ENCODE peak calls at places on chromosomes 6 and 20, in four cellular contexts. One of them, this sample, is unnamed.

GRCh38 chr6:6635869-6636268 is 47.3 kb downstream of the LY86 start:
- DNase-seq in GM13977: no peak
- DNase-seq in fibroblast of lung: no peak
- DNase-seq in heart right ventricle: no peak
- DNase-seq in this sample: no peak

GRCh38 chr6:114342086-114342825 is 567 bp downstream of the HS3ST5 start:
- DNase-seq in GM13977: peak
- DNase-seq in fibroblast of lung: peak
- DNase-seq in heart right ventricle: peak
- DNase-seq in this sample: peak

GRCh38 chr6:31125162-31125561 is 4.9 kb upstream of the CDSN start:
- DNase-seq in GM13977: no peak
- DNase-seq in fibroblast of lung: peak
- DNase-seq in heart right ventricle: peak
- DNase-seq in this sample: no peak

GRCh38 chr6:90160013-90160412 is 136.6 kb downstream of the BACH2 start:
- DNase-seq in GM13977: no peak
- DNase-seq in fibroblast of lung: no peak
- DNase-seq in heart right ventricle: no peak
- DNase-seq in this sample: no peak

GRCh38 chr6:117432273-117432672 is 6.5 kb upstream of the ROS1 start:
- DNase-seq in GM13977: no peak
- DNase-seq in fibroblast of lung: no peak
- DNase-seq in heart right ventricle: no peak
- DNase-seq in this sample: no peak

GRCh38 chr6:126873351-126873750 is 245.1 kb upstream of the RSPO3 start:
- DNase-seq in GM13977: no peak
- DNase-seq in fibroblast of lung: no peak
- DNase-seq in heart right ventricle: no peak
- DNase-seq in this sample: no peak

GRCh38 chr6:52390361-52390727 is 28.4 kb downstream of the PAQR8 start:
- DNase-seq in GM13977: peak
- DNase-seq in fibroblast of lung: peak
- DNase-seq in heart right ventricle: no peak
- DNase-seq in this sample: no peak

GRCh38 chr20:57698867-57699275 is 10.9 kb downstream of the PMEPA1 start:
- DNase-seq in GM13977: no peak
- DNase-seq in fibroblast of lung: no peak
- DNase-seq in heart right ventricle: no peak
- DNase-seq in this sample: no peak

GRCh38 chr20:17969276-17969883 is 562 bp downstream of the MGME1 start:
- DNase-seq in GM13977: no peak
- DNase-seq in fibroblast of lung: no peak
- DNase-seq in heart right ventricle: no peak
- DNase-seq in this sample: no peak

GRCh38 chr6:143262037-143262436 is 188.5 kb downstream of the ADAT2 start:
- DNase-seq in GM13977: no peak
- DNase-seq in fibroblast of lung: no peak
- DNase-seq in heart right ventricle: no peak
- DNase-seq in this sample: no peak

GRCh38 chr6:89281779-89282246 is 33.3 kb downstream of the GABRR2 start:
- DNase-seq in GM13977: peak
- DNase-seq in fibroblast of lung: peak
- DNase-seq in heart right ventricle: no peak
- DNase-seq in this sample: no peak

GRCh38 chr6:44563397-44563796 is 175.9 kb downstream of the CDC5L start:
- DNase-seq in GM13977: no peak
- DNase-seq in fibroblast of lung: peak
- DNase-seq in heart right ventricle: no peak
- DNase-seq in this sample: no peak

GRCh38 chr6:42279966-42280629 is 62.4 kb upstream of the MRPS10 start:
- DNase-seq in GM13977: no peak
- DNase-seq in fibroblast of lung: peak
- DNase-seq in heart right ventricle: peak
- DNase-seq in this sample: no peak

GRCh38 chr6:157432231-157432630 is 51.2 kb downstream of the ZDHHC14 start:
- DNase-seq in GM13977: no peak
- DNase-seq in fibroblast of lung: no peak
- DNase-seq in heart right ventricle: no peak
- DNase-seq in this sample: no peak

GRCh38 chr6:169966312-169967181 is 215.1 kb downstream of the ERMARD start:
- DNase-seq in GM13977: no peak
- DNase-seq in fibroblast of lung: no peak
- DNase-seq in heart right ventricle: no peak
- DNase-seq in this sample: no peak

GRCh38 chr6:102717737-102718427 is 1324.4 kb downstream of the GRIK2 start:
- DNase-seq in GM13977: no peak
- DNase-seq in fibroblast of lung: no peak
- DNase-seq in heart right ventricle: no peak
- DNase-seq in this sample: no peak

GRCh38 chr6:20906938-20907337 is 372.7 kb downstream of the CDKAL1 start:
- DNase-seq in GM13977: no peak
- DNase-seq in fibroblast of lung: peak
- DNase-seq in heart right ventricle: no peak
- DNase-seq in this sample: no peak

GRCh38 chr6:33061987-33062386 is 11.5 kb downstream of the HLA-DPA1 start:
- DNase-seq in GM13977: peak
- DNase-seq in fibroblast of lung: no peak
- DNase-seq in heart right ventricle: no peak
- DNase-seq in this sample: no peak

GRCh38 chr20:45339084-45339483 is 9.1 kb downstream of the SDC4 start:
- DNase-seq in GM13977: no peak
- DNase-seq in fibroblast of lung: no peak
- DNase-seq in heart right ventricle: no peak
- DNase-seq in this sample: no peak

GRCh38 chr20:4170621-4171537 is 155.5 kb upstream of the RNF24 start:
- DNase-seq in GM13977: no peak
- DNase-seq in fibroblast of lung: no peak
- DNase-seq in heart right ventricle: no peak
- DNase-seq in this sample: no peak

GRCh38 chr6:136201735-136202134 is 48.4 kb downstream of the MTFR2 start:
- DNase-seq in GM13977: no peak
- DNase-seq in fibroblast of lung: no peak
- DNase-seq in heart right ventricle: no peak
- DNase-seq in this sample: no peak
- TF ChIP-seq CTCF in GM13977: no peak
- TF ChIP-seq CTCF in fibroblast of lung: no peak
- TF ChIP-seq CTCF in heart right ventricle: no peak
- TF ChIP-seq CTCF in this sample: no peak

DNA sequence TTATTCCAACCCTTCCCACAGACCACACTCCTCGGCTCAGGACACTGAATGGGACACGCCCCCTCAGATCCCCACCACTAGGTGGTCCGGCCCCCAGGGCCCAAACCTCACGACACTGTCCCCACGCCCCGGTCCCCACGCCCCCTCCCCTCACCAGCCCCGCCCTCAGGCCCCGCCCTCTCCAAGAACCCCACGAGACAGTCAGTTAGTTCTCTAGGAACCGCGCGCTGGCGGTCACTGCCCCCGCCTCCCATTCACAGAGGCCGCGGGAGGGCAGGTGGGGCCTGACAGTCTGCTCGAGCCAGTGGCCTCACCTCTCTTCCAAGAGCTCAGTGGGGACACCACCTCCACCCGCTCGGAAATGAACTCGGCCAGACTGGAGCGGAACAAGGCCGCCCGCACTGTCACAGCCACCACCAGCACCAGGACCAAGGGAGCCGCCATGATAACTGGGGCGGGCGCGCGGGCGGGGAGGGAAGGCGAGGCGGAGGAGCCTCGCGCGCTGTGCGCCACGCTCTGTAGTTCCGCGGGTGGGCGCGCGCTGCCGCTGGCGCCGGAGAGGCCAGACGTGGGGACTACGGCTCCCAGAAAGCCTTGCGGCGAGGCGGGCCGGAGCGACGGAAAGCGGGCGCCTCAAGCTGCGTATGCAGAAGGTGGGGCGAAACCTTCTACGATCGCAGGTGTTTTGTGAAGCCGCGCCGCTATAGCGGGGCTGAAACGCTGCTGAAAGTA is at the start of gene PIGU:
- DNase-seq in GM13977: peak
- DNase-seq in fibroblast of lung: peak
- DNase-seq in heart right ventricle: peak
- DNase-seq in this sample: peak
- TF ChIP-seq CTCF in GM13977: no peak
- TF ChIP-seq CTCF in fibroblast of lung: no peak
- TF ChIP-seq CTCF in heart right ventricle: peak
- TF ChIP-seq CTCF in this sample: peak

GRCh38 chr20:25486377-25486776 is 78.9 kb downstream of the GINS1 start:
- DNase-seq in GM13977: no peak
- DNase-seq in fibroblast of lung: peak
- DNase-seq in heart right ventricle: no peak
- DNase-seq in this sample: no peak
- TF ChIP-seq CTCF in GM13977: no peak
- TF ChIP-seq CTCF in fibroblast of lung: no peak
- TF ChIP-seq CTCF in heart right ventricle: no peak
- TF ChIP-seq CTCF in this sample: no peak

DNA sequence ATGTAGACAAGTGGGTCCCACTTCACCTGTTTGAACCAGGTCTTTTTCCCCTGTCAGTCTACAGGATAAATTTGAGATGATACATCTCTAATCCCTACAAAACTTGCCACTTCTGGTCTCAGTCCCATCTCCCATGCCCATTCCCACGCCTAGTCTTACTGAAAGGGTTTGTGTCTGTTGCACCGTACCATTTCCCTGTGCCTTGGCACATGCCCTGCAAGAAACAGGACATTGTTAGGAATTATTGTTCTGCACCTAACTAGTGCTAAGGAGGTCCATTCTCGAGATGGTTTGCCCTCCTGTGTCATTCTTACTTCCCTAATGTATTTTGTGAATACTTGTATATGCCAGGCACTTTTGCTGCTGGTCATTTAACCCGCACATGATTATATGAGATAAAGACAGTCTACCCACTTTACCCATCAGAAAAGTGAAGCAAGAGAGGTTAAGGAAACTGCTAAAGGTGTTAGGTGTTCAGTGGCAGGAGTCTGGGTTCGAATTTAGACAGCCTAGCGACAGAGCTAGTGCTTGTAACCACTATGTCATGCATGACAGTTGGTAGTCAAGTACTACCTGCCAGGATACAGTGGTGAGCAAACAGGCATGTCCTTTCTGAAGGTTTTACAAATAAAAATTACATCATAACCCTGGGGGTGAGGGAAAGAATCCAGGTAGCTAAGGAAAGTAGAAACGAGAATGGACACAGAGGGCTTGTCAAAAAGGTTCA is 12.7 kb downstream of the FAM217A start:
- DNase-seq in GM13977: no peak
- DNase-seq in fibroblast of lung: no peak
- DNase-seq in heart right ventricle: no peak
- DNase-seq in this sample: no peak
- TF ChIP-seq CTCF in GM13977: no peak
- TF ChIP-seq CTCF in fibroblast of lung: no peak
- TF ChIP-seq CTCF in heart right ventricle: no peak
- TF ChIP-seq CTCF in this sample: no peak

GRCh38 chr6:134258849-134259306 is 59.0 kb downstream of the SGK1 start:
- DNase-seq in GM13977: no peak
- DNase-seq in fibroblast of lung: no peak
- DNase-seq in heart right ventricle: no peak
- DNase-seq in this sample: no peak
- TF ChIP-seq CTCF in GM13977: no peak
- TF ChIP-seq CTCF in fibroblast of lung: no peak
- TF ChIP-seq CTCF in heart right ventricle: no peak
- TF ChIP-seq CTCF in this sample: no peak

GRCh38 chr20:50744143-50744792 is 12.9 kb downstream of the PARD6B start:
- DNase-seq in GM13977: no peak
- DNase-seq in fibroblast of lung: peak
- DNase-seq in heart right ventricle: peak
- DNase-seq in this sample: peak
- TF ChIP-seq CTCF in GM13977: no peak
- TF ChIP-seq CTCF in fibroblast of lung: peak
- TF ChIP-seq CTCF in heart right ventricle: peak
- TF ChIP-seq CTCF in this sample: peak

DNA sequence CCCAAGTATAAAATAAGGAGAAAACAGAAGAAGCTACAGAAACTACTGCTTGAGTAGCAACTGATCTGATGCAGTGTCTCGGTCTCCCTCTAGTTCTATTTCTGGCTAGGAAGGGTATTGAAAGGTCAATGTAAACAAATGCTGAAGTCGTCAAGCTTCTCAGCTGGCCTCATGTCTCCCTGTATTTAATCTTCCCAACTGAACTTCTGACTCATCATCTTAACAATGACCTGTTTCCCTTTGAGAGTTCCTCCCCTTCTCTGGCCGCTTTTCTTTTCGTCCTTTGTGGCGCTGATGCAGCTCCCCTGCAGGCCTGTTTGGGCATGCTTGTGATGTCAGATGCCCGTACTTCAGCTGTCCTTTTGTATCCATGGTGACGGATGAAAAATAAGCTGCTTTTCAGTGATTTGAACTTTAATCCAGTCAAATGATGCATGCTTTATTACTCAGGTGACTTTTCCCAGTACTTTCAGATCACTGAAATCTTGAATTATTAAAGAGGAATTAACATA is 7.8 kb upstream of the LCA5 start:
- DNase-seq in GM13977: peak
- DNase-seq in fibroblast of lung: peak
- DNase-seq in heart right ventricle: peak
- DNase-seq in this sample: peak
- TF ChIP-seq CTCF in GM13977: peak
- TF ChIP-seq CTCF in fibroblast of lung: peak
- TF ChIP-seq CTCF in heart right ventricle: peak
- TF ChIP-seq CTCF in this sample: peak

GRCh38 chr6:47690209-47690608 is 8.2 kb upstream of the ADGRF4 start:
- DNase-seq in GM13977: no peak
- DNase-seq in fibroblast of lung: no peak
- DNase-seq in heart right ventricle: no peak
- DNase-seq in this sample: no peak
- TF ChIP-seq CTCF in GM13977: no peak
- TF ChIP-seq CTCF in fibroblast of lung: no peak
- TF ChIP-seq CTCF in heart right ventricle: no peak
- TF ChIP-seq CTCF in this sample: no peak

GRCh38 chr20:20436689-20437088 is 68.8 kb downstream of the INSM1 start:
- DNase-seq in GM13977: no peak
- DNase-seq in fibroblast of lung: no peak
- DNase-seq in heart right ventricle: no peak
- DNase-seq in this sample: no peak

GRCh38 chr20:20437314-20437713 is 69.4 kb downstream of the INSM1 start:
- DNase-seq in GM13977: no peak
- DNase-seq in fibroblast of lung: no peak
- DNase-seq in heart right ventricle: no peak
- DNase-seq in this sample: no peak

GRCh38 chr20:20432618-20433286 is 64.8 kb downstream of the INSM1 start:
- DNase-seq in GM13977: no peak
- DNase-seq in fibroblast of lung: no peak
- DNase-seq in heart right ventricle: no peak
- DNase-seq in this sample: no peak

GRCh38 chr20:20439602-20440001 is 71.7 kb downstream of the INSM1 start:
- DNase-seq in GM13977: no peak
- DNase-seq in fibroblast of lung: no peak
- DNase-seq in heart right ventricle: no peak
- DNase-seq in this sample: no peak

DNA sequence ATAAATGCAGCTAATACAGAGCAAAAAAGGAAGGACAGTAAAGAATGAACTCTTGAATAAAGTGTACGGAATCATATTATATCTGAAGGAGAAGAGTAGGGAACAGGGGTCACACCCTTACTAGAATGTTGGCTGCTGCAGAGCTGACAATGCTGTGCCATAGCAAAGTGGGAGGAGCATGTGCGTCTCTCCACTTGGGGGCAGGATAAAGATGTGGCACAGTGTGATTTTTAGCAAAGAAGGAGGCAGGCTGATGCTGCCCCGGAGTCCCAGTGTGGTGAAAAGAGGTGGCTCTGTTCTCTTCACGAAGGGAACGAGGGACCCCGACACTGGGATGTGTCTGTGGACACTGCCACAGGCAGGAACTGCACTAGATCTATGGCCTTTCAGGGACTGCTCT is 67.5 kb downstream of the INSM1 start:
- DNase-seq in GM13977: no peak
- DNase-seq in fibroblast of lung: no peak
- DNase-seq in heart right ventricle: no peak
- DNase-seq in this sample: no peak
- TF ChIP-seq CTCF in GM13977: no peak
- TF ChIP-seq CTCF in fibroblast of lung: no peak
- TF ChIP-seq CTCF in heart right ventricle: no peak
- TF ChIP-seq CTCF in this sample: no peak

This sample was measured in right lobe of liver.